ENCODE peak calls at places on chromosomes 11 and 22, in five cellular contexts. One of them, this sample, is unnamed.

GRCh38 chr11:8309862-8310261 is 46.2 kb upstream of the LMO1 start:
- DNase-seq in IMR-90: no peak
- DNase-seq in endothelial cell of umbilical vein: no peak
- DNase-seq in fibroblast of lung: no peak
- DNase-seq in colonic mucosa: no peak
- DNase-seq in this sample: no peak

GRCh38 chr11:5362017-5362625 is 10.8 kb downstream of the OR51B6 start:
- DNase-seq in IMR-90: peak; percentile 71
- DNase-seq in endothelial cell of umbilical vein: no peak
- DNase-seq in fibroblast of lung: peak; percentile 65
- DNase-seq in colonic mucosa: no peak
- DNase-seq in this sample: no peak

GRCh38 chr11:17012712-17013547 is 1.3 kb downstream of the PLEKHA7 start:
- DNase-seq in IMR-90: peak; percentile 52
- DNase-seq in endothelial cell of umbilical vein: peak; percentile 50
- DNase-seq in fibroblast of lung: peak; percentile 78
- DNase-seq in colonic mucosa: peak; percentile 74
- DNase-seq in this sample: no peak

GRCh38 chr11:34531663-34532062 is 18.1 kb upstream of the ELF5 start:
- DNase-seq in IMR-90: no peak
- DNase-seq in endothelial cell of umbilical vein: no peak
- DNase-seq in fibroblast of lung: no peak
- DNase-seq in colonic mucosa: no peak
- DNase-seq in this sample: no peak

GRCh38 chr11:124882339-124883071 is 15.2 kb downstream of the ROBO4 start:
- DNase-seq in IMR-90: no peak
- DNase-seq in endothelial cell of umbilical vein: peak; percentile 74
- DNase-seq in fibroblast of lung: peak; percentile 51
- DNase-seq in colonic mucosa: peak; percentile 45
- DNase-seq in this sample: no peak

GRCh38 chr22:30650508-30651116 is 15.0 kb downstream of the SLC35E4 start:
- DNase-seq in IMR-90: no peak
- DNase-seq in endothelial cell of umbilical vein: peak; percentile 56
- DNase-seq in fibroblast of lung: no peak
- DNase-seq in colonic mucosa: no peak
- DNase-seq in this sample: no peak

GRCh38 chr11:74443071-74443864 is 24.1 kb downstream of the KCNE3 start:
- DNase-seq in IMR-90: peak; percentile 11
- DNase-seq in endothelial cell of umbilical vein: peak; percentile 70
- DNase-seq in fibroblast of lung: peak; percentile 45
- DNase-seq in colonic mucosa: peak; percentile 69
- DNase-seq in this sample: no peak

GRCh38 chr22:41603873-41604332 is 14.3 kb upstream of the PMM1 start:
- DNase-seq in IMR-90: no peak
- DNase-seq in endothelial cell of umbilical vein: no peak
- DNase-seq in fibroblast of lung: peak; percentile 25
- DNase-seq in colonic mucosa: no peak
- DNase-seq in this sample: peak; percentile 62

GRCh38 chr11:115060840-115061239 is 382.5 kb downstream of the NXPE2 start:
- DNase-seq in IMR-90: no peak
- DNase-seq in endothelial cell of umbilical vein: no peak
- DNase-seq in fibroblast of lung: peak; percentile 66
- DNase-seq in colonic mucosa: no peak
- DNase-seq in this sample: no peak

GRCh38 chr22:25630446-25630845 is 66.0 kb downstream of the GRK3 start:
- DNase-seq in IMR-90: no peak
- DNase-seq in endothelial cell of umbilical vein: no peak
- DNase-seq in fibroblast of lung: peak; percentile 70
- DNase-seq in colonic mucosa: no peak
- DNase-seq in this sample: no peak

GRCh38 chr11:93054279-93054678 is 84.8 kb downstream of the MTNR1B start:
- DNase-seq in IMR-90: peak; percentile 40
- DNase-seq in endothelial cell of umbilical vein: no peak
- DNase-seq in fibroblast of lung: peak; percentile 23
- DNase-seq in colonic mucosa: no peak
- DNase-seq in this sample: no peak

GRCh38 chr11:113106507-113106906 is 145.3 kb downstream of the NCAM1 start:
- DNase-seq in IMR-90: peak; percentile 5
- DNase-seq in endothelial cell of umbilical vein: no peak
- DNase-seq in fibroblast of lung: peak; percentile 89
- DNase-seq in colonic mucosa: no peak
- DNase-seq in this sample: no peak

GRCh38 chr11:16001899-16002426 is 354.4 kb downstream of the SOX6 start:
- DNase-seq in IMR-90: peak; percentile 95
- DNase-seq in endothelial cell of umbilical vein: peak; percentile 87
- DNase-seq in fibroblast of lung: peak; percentile 98
- DNase-seq in colonic mucosa: peak; percentile 24
- DNase-seq in this sample: no peak

GRCh38 chr11:45846974-45847907 is at the start of gene CRY2:
- DNase-seq in IMR-90: peak; percentile 96
- DNase-seq in endothelial cell of umbilical vein: peak; percentile 98
- DNase-seq in fibroblast of lung: peak; percentile 93
- DNase-seq in colonic mucosa: peak; percentile 100
- DNase-seq in this sample: peak; percentile 96

GRCh38 chr11:75982309-75982708 is 167.3 kb downstream of the UVRAG start:
- DNase-seq in IMR-90: no peak
- DNase-seq in endothelial cell of umbilical vein: no peak
- DNase-seq in fibroblast of lung: no peak
- DNase-seq in colonic mucosa: no peak
- DNase-seq in this sample: no peak

GRCh38 chr22:27749597-27750225 is 51.8 kb downstream of the MN1 start:
- DNase-seq in IMR-90: peak; percentile 13
- DNase-seq in endothelial cell of umbilical vein: no peak
- DNase-seq in fibroblast of lung: peak; percentile 61
- DNase-seq in colonic mucosa: no peak
- DNase-seq in this sample: no peak

GRCh38 chr11:26896716-26897115 is 97.2 kb upstream of the FIBIN start:
- DNase-seq in IMR-90: no peak
- DNase-seq in endothelial cell of umbilical vein: no peak
- DNase-seq in fibroblast of lung: peak; percentile 34
- DNase-seq in colonic mucosa: no peak
- DNase-seq in this sample: no peak

GRCh38 chr11:125223901-125224331 is 59.4 kb downstream of the PKNOX2 start:
- DNase-seq in IMR-90: no peak
- DNase-seq in endothelial cell of umbilical vein: no peak
- DNase-seq in fibroblast of lung: no peak
- DNase-seq in colonic mucosa: no peak
- DNase-seq in this sample: no peak

GRCh38 chr11:33857924-33858323 is 34.0 kb downstream of the LMO2 start:
- DNase-seq in IMR-90: peak; percentile 54
- DNase-seq in endothelial cell of umbilical vein: peak; percentile 85
- DNase-seq in fibroblast of lung: peak; percentile 46
- DNase-seq in colonic mucosa: peak; percentile 76
- DNase-seq in this sample: peak; percentile 54

GRCh38 chr11:109075976-109076375 is 346.0 kb upstream of the C11orf87 start:
- DNase-seq in IMR-90: no peak
- DNase-seq in endothelial cell of umbilical vein: no peak
- DNase-seq in fibroblast of lung: no peak
- DNase-seq in colonic mucosa: no peak
- DNase-seq in this sample: no peak

GRCh38 chr11:5624489-5625278 is at the start of gene TRIM34:
- DNase-seq in IMR-90: peak; percentile 62
- DNase-seq in endothelial cell of umbilical vein: peak; percentile 95
- DNase-seq in fibroblast of lung: peak; percentile 66
- DNase-seq in colonic mucosa: peak; percentile 85
- DNase-seq in this sample: peak; percentile 63

GRCh38 chr11:2805388-2806057 is 80.1 kb downstream of the CDKN1C start:
- DNase-seq in IMR-90: no peak
- DNase-seq in endothelial cell of umbilical vein: no peak
- DNase-seq in fibroblast of lung: no peak
- DNase-seq in colonic mucosa: peak; percentile 18
- DNase-seq in this sample: no peak

GRCh38 chr11:3995949-3996554 is 98.5 kb upstream of the RRM1 start:
- DNase-seq in IMR-90: peak; percentile 42
- DNase-seq in endothelial cell of umbilical vein: peak; percentile 82
- DNase-seq in fibroblast of lung: peak; percentile 42
- DNase-seq in colonic mucosa: no peak
- DNase-seq in this sample: no peak

GRCh38 chr11:4626207-4627105 is 10.8 kb upstream of the OR51D1 start:
- DNase-seq in IMR-90: peak; percentile 79
- DNase-seq in endothelial cell of umbilical vein: peak; percentile 37
- DNase-seq in fibroblast of lung: peak; percentile 41
- DNase-seq in colonic mucosa: peak; percentile 83
- DNase-seq in this sample: peak; percentile 24

GRCh38 chr11:102317768-102318103 is 452 bp downstream of the BIRC3 start:
- DNase-seq in IMR-90: no peak
- DNase-seq in endothelial cell of umbilical vein: no peak
- DNase-seq in fibroblast of lung: no peak
- DNase-seq in colonic mucosa: no peak
- DNase-seq in this sample: no peak

GRCh38 chr11:78168539-78169477 is 19.6 kb downstream of the KCTD21 start:
- DNase-seq in IMR-90: peak; percentile 88
- DNase-seq in endothelial cell of umbilical vein: peak; percentile 88
- DNase-seq in fibroblast of lung: peak; percentile 87
- DNase-seq in colonic mucosa: peak; percentile 48
- DNase-seq in this sample: no peak

GRCh38 chr22:29031236-29031982 is 30.2 kb downstream of the C22orf31 start:
- DNase-seq in IMR-90: peak; percentile 98
- DNase-seq in endothelial cell of umbilical vein: peak; percentile 97
- DNase-seq in fibroblast of lung: peak; percentile 99
- DNase-seq in colonic mucosa: peak; percentile 58
- DNase-seq in this sample: no peak
- TF ChIP-seq CTCF in IMR-90: peak; percentile 13
- TF ChIP-seq CTCF in endothelial cell of umbilical vein: no peak
- TF ChIP-seq CTCF in fibroblast of lung: peak; percentile 12
- TF ChIP-seq CTCF in colonic mucosa: no peak
- TF ChIP-seq CTCF in this sample: no peak

DNA sequence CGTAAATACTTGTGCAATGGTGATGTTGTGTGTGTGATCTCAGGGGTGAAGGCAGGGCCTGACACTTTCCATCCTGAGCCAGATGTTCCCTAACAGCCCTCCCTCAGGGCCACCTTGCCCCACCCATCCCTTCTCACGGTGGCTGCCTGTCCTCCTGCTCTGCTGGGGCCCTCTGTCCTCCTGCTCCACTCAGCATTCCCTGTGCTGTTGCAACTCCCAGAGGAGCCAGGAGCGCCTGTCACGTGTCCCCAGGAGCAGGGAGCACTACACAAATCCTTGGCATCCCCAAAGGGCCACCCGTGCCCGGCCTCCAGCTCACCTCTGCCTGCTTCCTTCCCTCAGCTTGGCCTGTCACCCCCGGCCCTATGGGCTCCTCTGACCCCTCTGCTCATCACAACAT is 10.2 kb upstream of the CSNK1E start:
- DNase-seq in IMR-90: no peak
- DNase-seq in endothelial cell of umbilical vein: no peak
- DNase-seq in fibroblast of lung: no peak
- DNase-seq in colonic mucosa: no peak
- DNase-seq in this sample: no peak
- H3K4me3 ChIP-seq in IMR-90: no peak overlapping the region
- H3K4me3 ChIP-seq in endothelial cell of umbilical vein: no peak overlapping the region
- H3K4me3 ChIP-seq in fibroblast of lung: no peak overlapping the region
- H3K4me3 ChIP-seq in colonic mucosa: no peak overlapping the region
- H3K4me3 ChIP-seq in this sample: no peak overlapping the region

DNA sequence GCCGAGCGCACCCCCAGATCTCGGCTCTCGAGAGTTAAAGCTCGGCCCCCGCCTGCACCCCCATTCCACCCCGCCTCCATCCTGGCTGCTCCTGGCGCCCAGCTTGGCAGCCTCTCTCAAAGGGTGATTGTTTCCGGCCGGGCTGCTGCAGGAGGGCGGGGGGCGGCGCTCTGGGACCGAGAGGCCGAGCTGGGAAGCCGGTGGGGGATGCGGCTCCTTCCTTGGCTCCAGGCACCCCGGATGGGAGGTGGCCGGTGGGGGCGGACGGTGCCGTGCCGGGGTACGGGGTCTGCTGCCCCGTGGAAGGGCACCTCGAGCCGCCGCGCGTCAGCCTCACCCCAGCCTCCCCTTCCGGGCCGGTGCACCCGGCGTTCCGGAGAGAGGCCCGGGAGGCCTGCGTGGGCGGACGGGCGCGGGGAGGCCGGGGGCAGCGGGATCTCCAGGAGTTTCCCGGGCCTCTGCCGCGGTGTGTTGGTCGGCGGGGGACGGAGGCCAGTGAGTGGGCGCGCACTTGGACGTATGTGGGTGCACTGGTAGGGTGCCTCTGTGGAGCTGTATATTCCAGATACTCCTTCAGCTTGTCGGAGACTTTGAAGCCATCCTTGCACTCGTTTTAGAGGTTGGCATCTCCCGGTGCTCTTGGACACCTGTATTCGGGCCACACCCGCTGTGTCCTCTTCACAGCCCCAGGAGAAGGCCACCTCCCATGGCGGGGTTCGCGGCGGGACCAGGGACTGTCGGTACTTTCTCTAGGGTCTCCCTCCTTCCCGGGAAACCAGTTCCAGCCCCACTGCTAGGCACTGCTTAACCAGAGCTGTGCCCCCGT is 679 bp upstream of the B3GAT1 start:
- DNase-seq in IMR-90: no peak
- DNase-seq in endothelial cell of umbilical vein: no peak
- DNase-seq in fibroblast of lung: no peak
- DNase-seq in colonic mucosa: no peak
- DNase-seq in this sample: no peak
- H3K27me3 ChIP-seq in IMR-90: peaks cover 29% of the 10 kb centered on the region
- H3K27me3 ChIP-seq in endothelial cell of umbilical vein: peaks cover 34% of the 10 kb centered on the region
- H3K27me3 ChIP-seq in fibroblast of lung: peaks cover 3% of the 10 kb centered on the region
- H3K27me3 ChIP-seq in colonic mucosa: peaks cover 41% of the 10 kb centered on the region
- H3K27me3 ChIP-seq in this sample: peaks cover 1% of the 10 kb centered on the region

DNA sequence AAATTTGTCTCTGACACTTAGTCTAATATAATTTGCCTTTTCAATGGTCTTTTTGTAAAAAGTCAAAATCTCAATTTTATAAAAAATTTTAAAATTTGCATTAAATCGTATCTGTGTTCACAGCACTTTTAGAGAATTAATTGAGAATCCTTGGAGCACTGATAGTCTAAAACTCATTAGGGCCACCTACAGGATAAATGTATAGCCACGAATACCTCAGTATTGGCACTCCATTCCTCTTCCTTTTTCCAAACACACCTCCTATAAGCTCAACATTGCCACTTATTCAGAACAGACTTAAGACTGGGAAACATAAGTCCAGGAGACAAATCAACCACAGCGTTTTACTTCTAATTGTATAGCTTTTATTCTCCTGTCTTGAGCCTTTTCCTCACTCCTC is 776.0 kb upstream of the ARHGAP42 start:
- DNase-seq in IMR-90: no peak
- DNase-seq in endothelial cell of umbilical vein: no peak
- DNase-seq in fibroblast of lung: no peak
- DNase-seq in colonic mucosa: no peak
- DNase-seq in this sample: no peak
- TF ChIP-seq CTCF in IMR-90: no peak
- TF ChIP-seq CTCF in endothelial cell of umbilical vein: no peak
- TF ChIP-seq CTCF in fibroblast of lung: no peak
- TF ChIP-seq CTCF in colonic mucosa: no peak
- TF ChIP-seq CTCF in this sample: peak; percentile 10

GRCh38 chr11:1336836-1337646 is 27.6 kb upstream of the TOLLIP start:
- DNase-seq in IMR-90: no peak
- DNase-seq in endothelial cell of umbilical vein: no peak
- DNase-seq in fibroblast of lung: no peak
- DNase-seq in colonic mucosa: peak; percentile 42
- DNase-seq in this sample: peak; percentile 34
- H3K4me3 ChIP-seq in IMR-90: peak overlapping the region; percentile 35
- H3K4me3 ChIP-seq in endothelial cell of umbilical vein: no peak overlapping the region
- H3K4me3 ChIP-seq in fibroblast of lung: no peak overlapping the region
- H3K4me3 ChIP-seq in colonic mucosa: peak overlapping the region; percentile 20
- H3K4me3 ChIP-seq in this sample: no peak overlapping the region

GRCh38 chr22:33056108-33056507 is 2.1 kb downstream of the SYN3 start:
- DNase-seq in IMR-90: no peak
- DNase-seq in endothelial cell of umbilical vein: no peak
- DNase-seq in fibroblast of lung: no peak
- DNase-seq in colonic mucosa: no peak
- DNase-seq in this sample: peak; percentile 18
- H3K27me3 ChIP-seq in IMR-90: peaks cover 22% of the 10 kb centered on the region
- H3K27me3 ChIP-seq in endothelial cell of umbilical vein: peaks cover 4% of the 10 kb centered on the region
- H3K27me3 ChIP-seq in fibroblast of lung: peaks cover 11% of the 10 kb centered on the region
- H3K27me3 ChIP-seq in colonic mucosa: peaks cover 20% of the 10 kb centered on the region
- H3K27me3 ChIP-seq in this sample: peaks cover 4% of the 10 kb centered on the region

This sample was measured in GM06990.